ENCODE peak calls at places on chromosomes 5 and 9, in four cellular contexts. T is effector CD4-positive, alpha-beta T cell; J is aorta; P is EL. U is an unnamed sample.

GRCh38 chr5:22708770-22709328 is 144.3 kb downstream of the CDH12 start:
- DNase-seq in T (no peak), J (no peak), P (no peak), U (no peak)

GRCh38 chr5:133552925-133553525 is 59.3 kb downstream of the FSTL4 start:
- DNase-seq in T (peak), J (peak), P (peak), U (peak)

GRCh38 chr9:98532574-98532973 is 176.2 kb downstream of the GABBR2 start:
- DNase-seq in T (no peak), J (no peak), P (no peak), U (no peak)

GRCh38 chr5:92836861-92837755 is 743.9 kb downstream of the NR2F1-AS1 start:
- DNase-seq in T (no peak), J (no peak), P (peak), U (no peak)

GRCh38 chr5:64505769-64506566 is at the start of gene RGS7BP:
- DNase-seq in T (no peak), J (peak), P (peak), U (peak)

GRCh38 chr9:26768196-26768595 is 124.4 kb downstream of the CAAP1 start:
- DNase-seq in T (no peak), J (no peak), P (no peak), U (no peak)

GRCh38 chr9:30944233-30944585 is 1440.2 kb upstream of the ACO1 start:
- DNase-seq in T (no peak), J (no peak), P (no peak), U (no peak)

GRCh38 chr5:59487068-59487686 is 406.3 kb downstream of the PDE4D start:
- DNase-seq in T (no peak), J (no peak), P (no peak), U (no peak)

GRCh38 chr5:56569576-56569975 is 245.8 kb upstream of the MAP3K1 start:
- DNase-seq in T (no peak), J (no peak), P (peak), U (no peak)

GRCh38 chr9:38315085-38315595 is 77.4 kb upstream of the ALDH1B1 start:
- DNase-seq in T (no peak), J (no peak), P (no peak), U (no peak)

GRCh38 chr5:96214442-96215197 is 218.4 kb downstream of the PCSK1 start:
- DNase-seq in T (no peak), J (no peak), P (no peak), U (no peak)

GRCh38 chr5:160020266-160020770 is 11.4 kb downstream of the TTC1 start:
- DNase-seq in T (no peak), J (no peak), P (no peak), U (no peak)

GRCh38 chr9:19375536-19375935 is 4.5 kb downstream of the RPS6 start:
- DNase-seq in T (no peak), J (no peak), P (peak), U (no peak)

GRCh38 chr5:123444016-123444415 is 20.8 kb upstream of the CEP120 start:
- DNase-seq in T (no peak), J (no peak), P (no peak), U (no peak)

GRCh38 chr9:110531776-110532175 is 47.8 kb downstream of the SVEP1 start:
- DNase-seq in T (no peak), J (no peak), P (peak), U (no peak)

U was measured in lower lobe of right lung.